ENCODE peak calls at places on chromosomes 3 and 15, in four cellular contexts. G is HCT116, F is HepG2, L is K562. C is an unnamed sample.

GRCh38 chr3:37861540-37862051 is at the start of gene CTDSPL:
- DNase-seq in G (no peak), F (peak; percentile 21), L (peak; percentile 59), C (no peak)

GRCh38 chr3:56800373-56801150 is 1.2 kb downstream of the ARHGEF3 start:
- DNase-seq in G (no peak), F (no peak), L (no peak), C (no peak)

GRCh38 chr15:70385052-70385451 is 287.3 kb upstream of the TLE3 start:
- DNase-seq in G (no peak), F (no peak), L (no peak), C (no peak)

GRCh38 chr15:75731248-75732100 is 18.8 kb upstream of the CSPG4 start:
- DNase-seq in G (no peak), F (no peak), L (peak; percentile 25), C (no peak)

GRCh38 chr3:11001020-11001657 is 8.6 kb downstream of the SLC6A1 start:
- DNase-seq in G (no peak), F (peak; percentile 16), L (peak; percentile 63), C (no peak)

GRCh38 chr15:62889734-62890505 is 152.6 kb upstream of the TPM1 start:
- DNase-seq in G (no peak), F (no peak), L (no peak), C (no peak)

GRCh38 chr15:85730001-85730820 is 64.5 kb downstream of the KLHL25 start:
- DNase-seq in G (peak; percentile 47), F (peak; percentile 53), L (peak; percentile 64), C (peak; percentile 41)

GRCh38 chr15:69092159-69092558 is 68.3 kb upstream of the GLCE start:
- DNase-seq in G (no peak), F (peak; percentile 18), L (no peak), C (peak; percentile 30)

GRCh38 chr15:69852482-69853275 is 245.0 kb downstream of the TLE3 start:
- DNase-seq in G (no peak), F (no peak), L (no peak), C (no peak)

GRCh38 chr3:49255112-49255511 is 21.9 kb downstream of the C3orf62 start:
- DNase-seq in G (no peak), F (no peak), L (no peak), C (no peak)

GRCh38 chr15:49423021-49423420 is at the start of gene FGF7:
- DNase-seq in G (no peak), F (peak; percentile 2), L (no peak), C (no peak)

GRCh38 chr3:9352917-9353823 is 9.7 kb upstream of the THUMPD3 start:
- DNase-seq in G (peak; percentile 21), F (peak; percentile 88), L (peak; percentile 75), C (peak; percentile 56)

GRCh38 chr15:67134577-67135492 is 69.4 kb downstream of the SMAD3 start:
- DNase-seq in G (no peak), F (no peak), L (no peak), C (no peak)

GRCh38 chr3:74067296-74067695 is 442.6 kb upstream of the PDZRN3 start:
- DNase-seq in G (no peak), F (no peak), L (no peak), C (no peak)

GRCh38 chr15:92106691-92107090 is 253.2 kb downstream of the SLCO3A1 start:
- DNase-seq in G (no peak), F (no peak), L (no peak), C (no peak)

GRCh38 chr3:22377421-22377820 is 626.4 kb upstream of the ZNF385D start:
- DNase-seq in G (no peak), F (no peak), L (no peak), C (no peak)

GRCh38 chr3:178343433-178344038 is 192.7 kb upstream of the KCNMB2 start:
- DNase-seq in G (no peak), F (no peak), L (no peak), C (no peak)

GRCh38 chr15:82647045-82647834 is at the start of gene CPEB1:
- DNase-seq in G (no peak), F (no peak), L (peak; percentile 87), C (no peak)
- H3K4me3 ChIP-seq in G (no peak within 1 kb of the TSS), F (peak within 1 kb of the TSS; percentile 30), L (peak within 1 kb of the TSS; percentile 44), C (peak within 1 kb of the TSS; percentile 51)

GRCh38 chr15:28192772-28193171 is 93.7 kb upstream of the OCA2 start:
- DNase-seq in G (no peak), F (no peak), L (no peak), C (no peak)

GRCh38 chr15:28190391-28191174 is 91.5 kb upstream of the OCA2 start:
- DNase-seq in G (no peak), F (no peak), L (no peak), C (no peak)

GRCh38 chr15:28191832-28192231 is 92.7 kb upstream of the OCA2 start:
- DNase-seq in G (no peak), F (no peak), L (no peak), C (no peak)
- TF ChIP-seq TCF7L2 in G (no peak), F (no peak), L (no peak), C (no peak)

DNA sequence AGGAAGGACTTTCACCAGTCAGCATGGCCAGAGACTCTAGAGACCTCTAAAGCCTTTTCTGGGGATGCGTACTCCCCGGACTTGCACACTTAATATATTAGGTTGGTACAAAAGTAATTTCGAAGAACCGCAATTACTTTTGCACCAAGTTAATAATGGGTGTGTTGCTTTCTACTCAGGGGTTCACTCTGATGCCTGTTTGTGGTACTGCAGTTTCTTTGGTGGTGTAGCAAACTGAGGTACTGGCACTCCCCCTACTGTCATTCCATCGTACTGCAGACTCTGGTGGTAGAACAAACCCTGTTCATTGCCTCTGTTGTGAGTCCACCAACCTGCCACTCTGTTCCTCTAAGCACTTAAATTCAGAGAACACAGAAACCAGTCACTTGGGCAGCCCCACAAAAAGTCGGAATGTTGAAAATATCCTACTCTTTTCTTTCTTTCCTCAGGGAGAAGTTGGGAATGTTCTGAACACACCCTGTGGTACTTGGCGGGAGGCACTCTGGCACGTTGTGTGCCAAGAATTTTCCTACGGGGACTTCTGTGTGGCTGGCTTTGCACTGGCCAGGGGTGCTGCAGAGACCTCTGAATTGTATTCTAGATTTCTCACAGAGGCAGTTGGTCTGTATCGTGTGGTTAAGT is 46.3 kb downstream of the GABRG3 start:
- DNase-seq in G (no peak), F (peak; percentile 73), L (peak; percentile 77), C (peak; percentile 28)
- TF ChIP-seq CTCF in G (peak; percentile 63), F (peak; percentile 83), L (peak; percentile 99), C (peak; percentile 87)

GRCh38 chr3:194688946-194689345 is 3.3 kb downstream of the FAM43A start:
- DNase-seq in G (no peak), F (no peak), L (no peak), C (no peak)
- H3K4me3 ChIP-seq in G (no peak overlapping the region), F (no peak overlapping the region), L (no peak overlapping the region), C (peak overlapping the region; percentile 91)

GRCh38 chr3:108130247-108130646 is 39.4 kb upstream of the CD47 start:
- DNase-seq in G (no peak), F (no peak), L (no peak), C (no peak)

GRCh38 chr3:108126348-108126747 is 35.5 kb upstream of the CD47 start:
- DNase-seq in G (no peak), F (no peak), L (no peak), C (no peak)

GRCh38 chr3:108125550-108126071 is 34.8 kb upstream of the CD47 start:
- DNase-seq in G (no peak), F (no peak), L (peak; percentile 77), C (no peak)

GRCh38 chr3:108125151-108125540 is 34.3 kb upstream of the CD47 start:
- DNase-seq in G (no peak), F (no peak), L (no peak), C (no peak)

GRCh38 chr3:108127301-108127988 is 36.6 kb upstream of the CD47 start:
- DNase-seq in G (no peak), F (no peak), L (no peak), C (no peak)
- TF ChIP-seq TCF7L2 in G (no peak), F (no peak), L (no peak), C (no peak)

GRCh38 chr3:129259612-129260477 is 10.4 kb downstream of the COPG1 start:
- DNase-seq in G (no peak), F (no peak), L (no peak), C (no peak)

GRCh38 chr3:129261850-129262249 is 12.4 kb downstream of the COPG1 start:
- DNase-seq in G (no peak), F (no peak), L (no peak), C (no peak)

GRCh38 chr3:129260606-129261005 is 11.2 kb downstream of the COPG1 start:
- DNase-seq in G (no peak), F (no peak), L (no peak), C (no peak)

GRCh38 chr3:129268396-129268795 is 10.3 kb upstream of the HMCES start:
- DNase-seq in G (no peak), F (no peak), L (no peak), C (no peak)

DNA sequence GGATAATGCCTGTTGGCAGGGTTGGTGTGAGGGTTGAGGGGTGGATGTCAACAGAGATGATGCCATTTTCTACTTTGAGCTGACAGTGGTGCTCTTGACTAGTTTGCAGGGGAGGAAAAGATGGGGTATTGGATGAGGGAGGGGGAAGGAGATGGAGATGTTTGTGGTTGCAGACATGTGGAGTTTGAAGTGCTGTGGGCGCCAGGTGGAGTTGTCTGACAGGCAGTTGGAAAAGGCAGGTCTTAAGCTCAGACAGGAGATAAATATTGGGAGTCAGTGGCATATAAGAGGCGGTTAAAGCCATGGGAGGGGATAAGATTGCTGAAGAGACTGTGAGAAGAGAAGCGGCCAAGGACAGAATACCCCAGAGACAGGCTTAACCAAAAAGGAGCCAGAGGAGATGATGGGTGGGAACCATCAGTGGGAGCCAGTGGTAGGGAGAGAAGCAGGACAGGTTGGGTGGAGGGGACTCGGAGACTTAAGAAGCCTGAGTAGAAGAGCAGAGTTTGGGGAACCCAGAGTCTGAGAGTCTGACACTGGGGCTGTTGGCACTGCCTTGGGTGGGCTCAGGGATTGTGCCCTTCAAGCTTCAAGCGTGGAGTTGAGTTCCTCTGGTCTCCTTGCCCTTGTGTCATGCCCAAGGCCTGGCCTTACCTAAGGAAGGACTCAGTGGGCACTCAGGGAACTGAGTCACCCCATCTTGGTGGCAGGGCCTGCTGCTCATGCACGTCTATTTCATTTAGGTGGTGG is 13.9 kb downstream of the COPG1 start:
- DNase-seq in G (no peak), F (no peak), L (no peak), C (no peak)
- TF ChIP-seq CTCF in G (no peak), F (no peak), L (no peak), C (no peak)

C was measured in Panc1.